ENCODE peak calls at places on chromosome X, in eight cellular contexts. K is RWPE1, B is endothelial cell, C is nephron progenitor cell, Z is pancreas, T is IMR-90, S is fibroblast of pulmonary artery, J is astrocyte of the cerebellum. I is an unnamed sample.

GRCh38 chrX:47802589-47802988 is 34.1 kb upstream of the ZNF81 start:
- DNase-seq in C (no peak), K (peak), T (peak), J (no peak), S (peak), B (no peak), Z (no peak), I (no peak)

GRCh38 chrX:46758163-46758955 is 559 bp downstream of the SLC9A7 start:
- DNase-seq in Z (peak), C (no peak), J (no peak), S (no peak), T (peak), B (no peak), K (no peak), I (peak)

GRCh38 chrX:21655901-21656586 is 2.1 kb downstream of the KLHL34 start:
- DNase-seq in C (no peak), J (no peak), S (no peak), T (no peak), K (no peak), B (no peak), Z (no peak), I (no peak)

GRCh38 chrX:71140440-71140839 is 4.2 kb upstream of the NLGN3 start:
- DNase-seq in S (no peak), T (no peak), C (no peak), Z (no peak), J (no peak), B (no peak), K (no peak), I (no peak)

GRCh38 chrX:47200385-47201150 is 6.9 kb downstream of the UBA1 start:
- DNase-seq in T (peak), J (no peak), B (no peak), Z (no peak), S (peak), K (no peak), C (no peak), I (no peak)

GRCh38 chrX:130975947-130976346 is 72.9 kb upstream of the ENOX2 start:
- DNase-seq in B (peak), Z (no peak), T (peak), S (peak), C (peak), J (peak), K (peak), I (peak)

GRCh38 chrX:141662781-141663180 is 35.8 kb downstream of the SPANXD start:
- DNase-seq in K (no peak), J (no peak), C (no peak), B (no peak), Z (no peak), S (peak), T (no peak), I (no peak)

GRCh38 chrX:10902001-10902400 is 209.1 kb upstream of the HCCS start:
- DNase-seq in K (peak), S (peak), T (peak), C (no peak), B (no peak), Z (no peak), J (no peak), I (no peak)

GRCh38 chrX:131262738-131263679 is 26.1 kb downstream of the IGSF1 start:
- DNase-seq in T (no peak), Z (peak), J (no peak), C (peak), S (no peak), K (no peak), B (peak), I (no peak)

GRCh38 chrX:68833448-68833805 is 4.6 kb downstream of the EFNB1 start:
- DNase-seq in B (no peak), C (no peak), Z (no peak), J (no peak), T (no peak), K (no peak), S (no peak), I (no peak)

GRCh38 chrX:38817004-38817703 is 15.9 kb downstream of the MID1IP1 start:
- DNase-seq in K (no peak), Z (peak), T (peak), C (peak), S (peak), J (no peak), B (peak), I (no peak)

GRCh38 chrX:76428243-76429130 is 977 bp downstream of the MAGEE1 start:
- DNase-seq in J (no peak), C (peak), S (no peak), B (peak), Z (peak), K (no peak), T (no peak), I (no peak)

GRCh38 chrX:46130246-46130645 is 415.0 kb downstream of the ZNF674 start:
- DNase-seq in K (no peak), J (no peak), T (no peak), S (no peak), C (peak), Z (no peak), B (no peak), I (no peak)

GRCh38 chrX:8636442-8636841 is 95.5 kb downstream of the ANOS1 start:
- DNase-seq in C (no peak), T (no peak), J (no peak), K (no peak), B (no peak), Z (no peak), S (no peak), I (no peak)

GRCh38 chrX:132063862-132064261 is 40.8 kb downstream of the STK26 start:
- DNase-seq in B (no peak), S (no peak), J (no peak), C (no peak), Z (no peak), T (no peak), K (no peak), I (no peak)

GRCh38 chrX:109886122-109886761 is 116.7 kb upstream of the TMEM164 start:
- DNase-seq in C (peak), J (peak), K (peak), Z (no peak), B (peak), S (peak), T (peak), I (peak)

GRCh38 chrX:69762340-69762739 is 146.4 kb downstream of the EDA start:
- DNase-seq in Z (no peak), T (no peak), J (no peak), B (no peak), C (no peak), K (no peak), S (no peak), I (no peak)

GRCh38 chrX:34555481-34555880 is 101.6 kb downstream of the TMEM47 start:
- DNase-seq in T (no peak), Z (no peak), S (no peak), J (no peak), C (no peak), B (no peak), K (no peak), I (no peak)

GRCh38 chrX:142156567-142156966 is 48.5 kb downstream of the MAGEC2 start:
- DNase-seq in K (no peak), T (no peak), S (no peak), B (no peak), Z (no peak), C (peak), J (no peak), I (no peak)

GRCh38 chrX:128728943-128729342 is 676.7 kb upstream of the ACTRT1 start:
- DNase-seq in B (no peak), K (no peak), T (no peak), J (no peak), Z (no peak), C (no peak), S (no peak), I (no peak)

DNA sequence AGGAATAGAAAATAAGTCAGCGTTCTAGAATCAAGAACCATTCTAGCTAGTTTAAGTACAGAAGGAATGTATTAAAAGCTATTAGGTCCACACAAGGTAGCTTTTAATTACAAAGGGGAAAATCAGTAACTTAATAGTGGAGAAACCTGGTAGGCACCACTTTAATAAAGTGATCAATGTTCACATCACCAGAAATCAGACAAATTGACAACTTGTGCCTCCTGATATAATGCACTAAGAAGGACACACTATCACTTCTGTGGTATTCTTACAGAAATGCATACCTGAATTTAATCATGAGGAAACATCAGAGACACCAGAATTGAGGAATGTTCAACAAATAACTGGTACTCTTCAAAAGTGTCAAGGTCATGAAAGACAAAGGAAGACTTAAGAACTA is 54.9 kb downstream of the NYX start:
- DNase-seq in B (no peak), S (no peak), K (no peak), C (no peak), J (no peak), Z (no peak), T (no peak), I (no peak)
- TF ChIP-seq CTCF in B (no peak), S (no peak), K (no peak), C (no peak), J (no peak), Z (no peak), T (no peak), I (no peak)

DNA sequence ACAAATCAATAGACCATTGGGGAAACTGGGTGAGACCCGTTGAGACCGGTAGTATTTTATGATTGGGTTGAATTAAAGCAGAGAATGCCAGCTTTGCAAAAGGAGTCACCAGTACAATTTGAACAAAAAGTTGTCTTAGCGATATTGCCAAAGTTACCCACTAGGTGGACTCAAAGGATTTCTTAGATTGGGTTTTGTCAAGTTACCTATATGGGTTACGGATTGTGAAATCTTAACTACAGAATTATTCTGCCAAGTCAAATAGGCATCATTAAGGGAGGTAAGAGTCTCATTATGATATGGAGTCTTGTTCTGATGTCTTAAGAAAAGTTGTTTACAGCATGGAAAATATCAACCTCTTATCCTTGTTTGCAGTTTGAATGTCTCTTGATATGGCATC is 15.0 kb upstream of the CT47A1 start:
- DNase-seq in B (no peak), C (no peak), K (peak), J (no peak), T (no peak), Z (no peak), S (peak), I (no peak)
- TF ChIP-seq CTCF in B (no peak), C (peak), K (no peak), J (peak), T (no peak), Z (no peak), S (peak), I (peak)

DNA sequence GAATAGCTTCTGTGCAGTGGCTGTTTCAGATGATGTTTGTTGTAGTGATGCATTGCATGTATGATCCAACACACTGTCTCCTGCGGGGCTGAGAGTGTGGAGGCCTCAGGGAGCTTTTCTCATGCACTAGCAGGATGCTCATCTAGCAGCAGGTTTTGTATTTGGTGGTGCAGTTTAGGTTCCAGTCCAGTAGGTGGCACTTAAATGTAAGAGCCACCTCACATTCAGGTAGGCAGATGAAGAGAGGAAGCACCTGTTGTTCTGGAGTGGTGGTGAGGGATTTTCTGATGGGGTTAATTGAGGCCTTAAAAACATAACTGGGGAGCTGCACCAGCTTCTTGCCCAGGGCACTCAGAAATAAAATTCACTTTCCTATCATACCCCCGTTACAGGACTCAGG is 300.9 kb downstream of the SPIN4 start:
- DNase-seq in J (no peak), Z (no peak), S (no peak), B (no peak), K (no peak), C (no peak), T (no peak), I (no peak)
- TF ChIP-seq CTCF in J (no peak), Z (no peak), S (no peak), B (no peak), K (no peak), C (no peak), T (no peak), I (no peak)

DNA sequence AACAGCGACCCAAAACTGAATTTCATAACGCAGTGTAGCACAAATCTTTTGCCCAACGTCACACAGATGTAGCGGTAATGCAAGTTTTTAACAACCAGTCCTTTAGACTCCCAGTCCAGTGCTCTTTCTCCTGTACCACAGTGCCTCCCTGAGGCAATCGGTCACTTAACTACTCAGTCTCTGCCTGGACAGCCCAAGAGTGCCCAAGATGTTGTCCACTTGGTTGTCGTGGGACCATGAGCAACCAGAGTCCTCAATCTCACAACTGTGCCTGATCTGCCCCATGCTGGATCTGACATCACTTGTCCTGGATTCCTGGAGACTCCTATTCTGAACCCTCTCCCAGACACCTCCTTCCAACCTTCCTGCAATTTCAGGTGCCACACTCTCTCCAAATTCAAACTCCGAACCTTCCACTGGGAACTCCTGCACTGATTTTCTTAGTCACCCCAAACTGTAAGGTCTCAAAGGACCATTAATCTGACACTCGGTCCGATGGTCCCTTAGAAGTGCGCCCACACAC is 702 bp downstream of the MMGT1 start:
- DNase-seq in T (peak), C (no peak), S (peak), J (no peak), B (no peak), Z (peak), K (no peak), I (no peak)
- TF ChIP-seq CTCF in T (no peak), C (no peak), S (no peak), J (peak), B (no peak), Z (no peak), K (no peak), I (peak)

GRCh38 chrX:149948001-149948400 is 9.7 kb upstream of the EOLA2 start:
- DNase-seq in K (no peak), T (no peak), C (no peak), S (no peak), B (no peak), J (no peak), Z (no peak), I (no peak)

GRCh38 chrX:149949743-149950436 is 11.6 kb upstream of the EOLA2 start:
- DNase-seq in J (no peak), T (peak), Z (no peak), S (no peak), K (no peak), C (no peak), B (no peak), I (no peak)

DNA sequence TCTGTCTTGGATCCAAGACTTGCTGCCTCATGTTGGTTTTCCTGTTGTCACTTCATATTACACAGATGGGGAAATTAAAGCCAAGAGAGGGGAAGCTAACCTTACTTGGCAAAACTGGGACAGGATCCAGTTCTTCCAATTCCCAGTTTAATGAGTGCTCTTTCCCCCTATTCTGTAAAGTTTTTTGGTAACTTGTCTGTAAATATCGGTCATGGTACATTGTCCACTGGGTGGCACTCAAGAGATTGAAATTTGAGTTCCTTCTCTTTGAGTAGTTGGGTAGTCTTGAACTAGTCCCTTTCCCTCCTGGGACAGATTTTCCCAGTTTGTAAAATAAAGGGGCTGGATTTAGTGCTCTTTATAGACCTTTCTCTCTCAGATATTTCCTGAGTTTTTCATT is 12.4 kb upstream of the EOLA2 start:
- DNase-seq in C (no peak), K (peak), J (peak), S (peak), Z (no peak), T (peak), B (no peak), I (peak)
- TF ChIP-seq CTCF in C (peak), K (peak), J (peak), S (peak), Z (no peak), T (peak), B (peak), I (peak)

GRCh38 chrX:72573158-72573511 is 492 bp upstream of the HDAC8 start:
- DNase-seq in S (no peak), J (no peak), B (no peak), K (no peak), C (no peak), Z (no peak), T (no peak), I (no peak)

GRCh38 chrX:72566448-72566847 is 6.2 kb downstream of the HDAC8 start:
- DNase-seq in Z (no peak), S (no peak), T (no peak), J (no peak), K (no peak), B (no peak), C (no peak), I (no peak)

GRCh38 chrX:72572248-72573157 is at the start of gene HDAC8:
- DNase-seq in T (peak), J (peak), S (peak), C (peak), B (peak), K (peak), Z (peak), I (peak)

GRCh38 chrX:72568406-72569092 is 4.1 kb downstream of the HDAC8 start:
- DNase-seq in C (no peak), S (peak), J (no peak), K (no peak), T (peak), B (no peak), Z (no peak), I (no peak)

GRCh38 chrX:72569786-72570185 is 2.9 kb downstream of the HDAC8 start:
- DNase-seq in K (peak), S (peak), Z (no peak), J (peak), T (peak), C (no peak), B (no peak), I (no peak)
- TF ChIP-seq CTCF in K (no peak), S (peak), Z (no peak), J (peak), T (peak), C (no peak), B (no peak), I (no peak)

DNA sequence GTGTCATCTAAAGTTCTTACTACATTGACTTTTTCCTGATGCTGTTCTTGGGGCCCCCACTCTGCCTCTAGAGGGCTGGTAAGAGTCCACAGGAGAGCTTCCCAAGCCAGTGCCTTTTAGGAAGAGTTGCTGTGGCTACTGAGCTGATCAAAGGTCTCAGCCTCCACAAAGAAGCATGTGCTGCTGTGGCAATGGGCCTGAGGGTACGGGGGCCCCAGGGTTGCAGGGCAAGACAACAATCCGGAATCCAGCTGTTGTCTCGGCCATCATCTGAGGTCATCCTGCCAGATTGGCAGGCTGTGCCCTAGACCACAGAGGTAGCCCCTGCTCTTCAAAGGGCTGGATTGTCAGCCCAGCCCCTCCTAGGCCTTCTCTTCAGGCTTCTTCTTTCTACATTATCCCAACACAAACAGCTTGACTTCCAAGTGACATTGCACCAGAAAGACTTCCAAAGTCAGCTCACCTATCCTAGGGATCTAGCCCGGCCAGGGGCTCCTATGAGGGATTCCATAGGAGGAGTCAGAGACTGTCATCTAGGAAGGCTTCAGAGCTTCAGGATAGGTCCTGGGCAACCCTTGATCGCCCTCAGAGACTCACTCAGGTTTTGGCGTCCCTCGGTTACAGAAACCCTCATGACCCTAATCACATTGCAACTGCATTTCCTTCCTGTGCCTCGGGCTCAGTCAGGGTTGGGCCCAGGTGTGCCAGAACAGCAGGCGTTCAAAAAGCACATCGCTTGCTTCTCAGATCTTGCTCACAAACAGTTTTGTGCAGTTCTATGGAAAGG is 27.7 kb downstream of the SLC25A5 start:
- DNase-seq in C (no peak), K (no peak), B (no peak), T (no peak), S (no peak), J (no peak), Z (no peak), I (no peak)
- TF ChIP-seq CTCF in C (no peak), K (no peak), B (no peak), T (no peak), S (no peak), J (no peak), Z (no peak), I (no peak)

DNA sequence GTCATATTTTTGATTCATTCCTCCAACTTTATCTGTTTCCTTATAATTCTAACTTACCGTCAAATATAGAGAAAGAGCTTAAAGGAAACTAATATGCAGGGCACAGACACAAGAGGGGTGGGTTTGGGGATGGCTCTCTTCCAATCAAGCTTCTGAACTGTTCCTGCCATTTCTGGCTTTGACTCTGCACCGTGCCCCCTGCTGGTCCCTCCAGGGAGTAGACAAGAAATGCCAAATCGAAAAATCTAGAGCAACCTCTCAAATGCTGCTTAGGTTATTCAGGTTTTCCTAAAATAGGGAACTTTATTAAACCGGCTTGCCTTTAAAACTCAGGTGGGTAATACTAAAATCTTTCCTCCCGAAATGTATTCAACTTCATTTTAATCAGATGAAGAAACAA is 39.8 kb upstream of the VCX3A start:
- DNase-seq in J (no peak), C (peak), Z (no peak), T (no peak), B (peak), K (no peak), S (no peak), I (no peak)
- TF ChIP-seq CTCF in J (no peak), C (peak), Z (no peak), T (no peak), B (peak), K (no peak), S (no peak), I (peak)